ENCODE peak calls at places on chromosomes 1 and 21, in eight cellular contexts. H is GM23338, X is esophagus muscularis mucosa, B is prostate gland, A is sigmoid colon, S is H1, L is endothelial cell of umbilical vein, K is upper lobe of left lung. J is an unnamed sample. For H3K4me1, the result is how much of the 10 kb centered on the place peaks cover.

GRCh38 chr1:58815069-58815679 is 31.3 kb upstream of the JUN start:
- DNase-seq in H (peak), X (peak), B (peak), A (peak), S (peak), L (peak), K (peak), J (peak)

GRCh38 chr1:4585216-4585615 is 69.2 kb upstream of the AJAP1 start:
- DNase-seq in H (peak), X (no peak), B (no peak), A (no peak), S (no peak), L (no peak), K (no peak), J (no peak)

GRCh38 chr1:9033363-9033762 is 7.1 kb upstream of the SLC2A7 start:
- DNase-seq in H (peak), X (no peak), B (no peak), A (no peak), S (no peak), L (no peak), K (no peak), J (no peak)

GRCh38 chr1:112954945-112955677 is 885 bp downstream of the SLC16A1 start:
- DNase-seq in H (peak), X (no peak), B (peak), A (peak), S (peak), L (peak), K (peak), J (peak)

GRCh38 chr1:182703539-182703938 is 19.2 kb upstream of the RGS8 start:
- DNase-seq in H (no peak), X (peak), B (no peak), A (no peak), S (no peak), L (no peak), K (no peak), J (no peak)

GRCh38 chr1:165890684-165891083 is 63.3 kb downstream of the UCK2 start:
- DNase-seq in H (no peak), X (no peak), B (no peak), A (no peak), S (no peak), L (no peak), K (no peak), J (no peak)

GRCh38 chr1:145773423-145773822 is 50.5 kb downstream of the RNF115 start:
- DNase-seq in H (no peak), X (no peak), B (no peak), A (no peak), S (no peak), L (no peak), K (no peak), J (no peak)

GRCh38 chr1:235074335-235075120 is 54.1 kb downstream of the TOMM20 start:
- DNase-seq in H (peak), X (no peak), B (peak), A (peak), S (no peak), L (peak), K (no peak), J (no peak)

GRCh38 chr21:25709684-25710265 is 24.9 kb downstream of the ATP5PF start:
- DNase-seq in H (peak), X (no peak), B (no peak), A (no peak), S (peak), L (no peak), K (no peak), J (no peak)

GRCh38 chr1:189185077-189185476 is 1292.6 kb downstream of the BRINP3 start:
- DNase-seq in H (peak), X (no peak), B (no peak), A (no peak), S (no peak), L (no peak), K (no peak), J (no peak)

GRCh38 chr1:223455470-223455869 is 62.3 kb downstream of the CCDC185 start:
- DNase-seq in H (no peak), X (no peak), B (no peak), A (no peak), S (no peak), L (no peak), K (no peak), J (no peak)

GRCh38 chr1:212976586-212976985 is 26.2 kb downstream of the VASH2 start:
- DNase-seq in H (no peak), X (no peak), B (no peak), A (no peak), S (no peak), L (no peak), K (no peak), J (no peak)

GRCh38 chr1:8348777-8349472 is 31.0 kb downstream of the SLC45A1 start:
- DNase-seq in H (peak), X (no peak), B (peak), A (no peak), S (peak), L (peak), K (peak), J (peak)

GRCh38 chr21:37208056-37208705 is 59.0 kb downstream of the VPS26C start:
- DNase-seq in H (no peak), X (no peak), B (peak), A (no peak), S (no peak), L (no peak), K (peak), J (no peak)

GRCh38 chr1:26049531-26050254 is 3.8 kb upstream of the SLC30A2 start:
- DNase-seq in H (no peak), X (no peak), B (no peak), A (no peak), S (no peak), L (no peak), K (no peak), J (no peak)

GRCh38 chr21:42513151-42513984 is at the start of gene SLC37A1:
- DNase-seq in H (peak), X (no peak), B (no peak), A (peak), S (no peak), L (no peak), K (peak), J (peak)

GRCh38 chr21:42092805-42093590 is 21.9 kb downstream of the UMODL1 start:
- DNase-seq in H (no peak), X (no peak), B (no peak), A (no peak), S (no peak), L (no peak), K (no peak), J (no peak)

GRCh38 chr1:175833502-175833901 is 90.1 kb upstream of the TNR start:
- DNase-seq in H (no peak), X (no peak), B (no peak), A (no peak), S (no peak), L (no peak), K (no peak), J (no peak)

GRCh38 chr1:48246727-48247126 is 24.2 kb downstream of the SLC5A9 start:
- DNase-seq in H (no peak), X (peak), B (peak), A (no peak), S (no peak), L (no peak), K (no peak), J (no peak)

GRCh38 chr1:38777464-38777957 is 82.1 kb downstream of the RRAGC start:
- DNase-seq in H (no peak), X (no peak), B (no peak), A (no peak), S (no peak), L (no peak), K (no peak), J (no peak)

GRCh38 chr1:115116511-115116910 is 27.2 kb upstream of the TSPAN2 start:
- DNase-seq in H (no peak), X (no peak), B (no peak), A (no peak), S (no peak), L (no peak), K (no peak), J (no peak)

GRCh38 chr1:58166417-58166816 is 380.1 kb downstream of the OMA1 start:
- DNase-seq in H (no peak), X (no peak), B (no peak), A (no peak), S (no peak), L (no peak), K (no peak), J (no peak)

GRCh38 chr1:9321480-9321849 is 28.8 kb downstream of the SPSB1 start:
- DNase-seq in H (no peak), X (no peak), B (no peak), A (no peak), S (no peak), L (no peak), K (no peak), J (no peak)

GRCh38 chr1:46747683-46748288 is 28.9 kb upstream of the EFCAB14 start:
- DNase-seq in H (peak), X (peak), B (peak), A (no peak), S (no peak), L (peak), K (no peak), J (no peak)

GRCh38 chr1:9927259-9927658 is 15.9 kb downstream of the LZIC start:
- DNase-seq in H (no peak), X (no peak), B (no peak), A (no peak), S (no peak), L (no peak), K (no peak), J (no peak)

GRCh38 chr1:89257036-89257435 is 15.6 kb downstream of the GBP5 start:
- DNase-seq in H (no peak), X (no peak), B (no peak), A (no peak), S (no peak), L (no peak), K (no peak), J (no peak)

GRCh38 chr1:9827558-9828185 is 3.9 kb upstream of the CLSTN1 start:
- DNase-seq in H (peak), X (no peak), B (no peak), A (no peak), S (no peak), L (no peak), K (no peak), J (no peak)

GRCh38 chr1:89989791-89990190 is 5.1 kb upstream of the ZNF326 start:
- DNase-seq in H (peak), X (no peak), B (no peak), A (no peak), S (no peak), L (no peak), K (no peak), J (no peak)

GRCh38 chr1:177922209-177922608 is 47.6 kb downstream of the SEC16B start:
- DNase-seq in H (peak), X (no peak), B (no peak), A (no peak), S (no peak), L (no peak), K (no peak), J (no peak)

GRCh38 chr1:110492573-110492972 is 26.4 kb downstream of the KCNA10 start:
- DNase-seq in H (no peak), X (no peak), B (no peak), A (no peak), S (no peak), L (no peak), K (no peak), J (no peak)

GRCh38 chr1:85289848-85290335 is 13.5 kb upstream of the BCL10 start:
- DNase-seq in H (no peak), X (no peak), B (no peak), A (no peak), S (no peak), L (no peak), K (no peak), J (no peak)

GRCh38 chr1:66446261-66447001 is 87.5 kb upstream of the SGIP1 start:
- DNase-seq in H (peak), X (no peak), B (peak), A (no peak), S (no peak), L (peak), K (no peak), J (no peak)

GRCh38 chr1:185971688-185972087 is 237.5 kb downstream of the HMCN1 start:
- DNase-seq in H (no peak), X (no peak), B (no peak), A (no peak), S (no peak), L (no peak), K (no peak), J (no peak)

GRCh38 chr1:30881266-30882181 is 27.0 kb downstream of the SDC3 start:
- DNase-seq in H (no peak), X (no peak), B (no peak), A (no peak), S (no peak), L (no peak), K (no peak), J (no peak)

GRCh38 chr1:62325696-62326095 is 6.5 kb upstream of the KANK4 start:
- DNase-seq in H (no peak), X (no peak), B (no peak), A (no peak), S (no peak), L (no peak), K (no peak), J (no peak)

GRCh38 chr1:17293681-17294415 is 14.1 kb upstream of the PADI4 start:
- DNase-seq in H (no peak), X (no peak), B (no peak), A (no peak), S (no peak), L (no peak), K (no peak), J (no peak)

GRCh38 chr1:18581420-18581880 is 49.2 kb upstream of the PAX7 start:
- DNase-seq in H (peak), X (no peak), B (peak), A (no peak), S (no peak), L (peak), K (peak), J (no peak)

GRCh38 chr1:185695299-185695698 is 38.9 kb upstream of the HMCN1 start:
- DNase-seq in H (peak), X (no peak), B (no peak), A (no peak), S (no peak), L (peak), K (no peak), J (no peak)

GRCh38 chr1:150256549-150257341 is 829 bp upstream of the CA14 start:
- DNase-seq in H (peak), X (no peak), B (no peak), A (peak), S (no peak), L (no peak), K (no peak), J (no peak)
- H3K4me3 ChIP-seq in H (peak), X (peak), B (no peak), A (no peak), S (peak), L (no peak), K (no peak), J (peak)

DNA sequence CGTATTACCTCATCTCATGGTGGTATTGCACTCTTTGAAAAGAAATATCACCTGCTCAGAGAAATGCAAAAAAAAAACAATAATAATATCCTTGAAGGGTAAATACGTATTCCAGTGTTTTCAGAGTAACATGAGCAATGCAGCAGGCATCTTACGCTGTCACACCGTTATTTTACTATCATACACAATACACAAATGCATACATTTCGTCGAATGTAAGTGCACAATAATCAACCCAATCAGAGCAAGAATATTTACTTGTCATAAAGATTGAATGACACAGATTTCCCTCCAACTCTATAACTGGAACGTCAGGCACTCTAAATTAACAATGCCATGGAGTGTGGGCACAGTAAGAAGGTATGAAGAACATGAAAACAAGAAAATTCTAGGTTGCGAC is 1050.1 kb downstream of the PLA2G4A start:
- DNase-seq in H (no peak), X (no peak), B (no peak), A (no peak), S (no peak), L (no peak), K (no peak), J (no peak)
- TF ChIP-seq POLR2AphosphoS5 in H (no peak), X (no peak), B (no peak), A (no peak), S (no peak), L (no peak), K (no peak), J (no peak)

GRCh38 chr1:1092149-1092855 is 18.2 kb upstream of the RNF223 start:
- DNase-seq in H (no peak), X (no peak), B (no peak), A (no peak), S (no peak), L (no peak), K (peak), J (peak)
- H3K4me1 ChIP-seq in H (under half), X (under half), B (under half), A (under half), S (under half), L (under half), K (under half), J (under half)

DNA sequence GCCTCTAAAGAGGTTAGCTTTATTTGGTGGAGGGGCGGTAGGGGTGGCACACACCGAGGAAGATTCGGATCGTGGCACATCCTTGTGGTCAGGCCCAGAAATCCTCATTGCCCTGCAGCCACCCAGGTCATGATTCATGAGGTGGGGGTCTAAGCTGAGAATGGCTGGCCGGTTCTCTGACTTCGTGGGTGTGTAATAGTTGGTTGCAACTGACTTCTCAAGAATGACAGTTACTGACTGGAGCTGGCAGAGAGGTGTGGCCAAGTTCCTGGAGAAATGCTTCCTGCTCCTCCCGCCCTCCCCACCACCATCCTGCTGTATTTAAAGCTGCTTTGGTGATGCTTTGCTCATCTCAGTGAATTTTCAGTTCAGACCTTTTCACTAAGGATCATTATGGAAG is 198.6 kb downstream of the KIF26B start:
- DNase-seq in H (no peak), X (no peak), B (no peak), A (no peak), S (no peak), L (no peak), K (no peak), J (no peak)
- H3K4me3 ChIP-seq in H (no peak), X (no peak), B (no peak), A (no peak), S (no peak), L (no peak), K (no peak), J (no peak)

GRCh38 chr1:23561813-23562100 is 2.5 kb upstream of the ID3 start:
- DNase-seq in H (no peak), X (no peak), B (no peak), A (no peak), S (no peak), L (no peak), K (no peak), J (no peak)

GRCh38 chr1:23563755-23564374 is 4.6 kb upstream of the ID3 start:
- DNase-seq in H (no peak), X (no peak), B (no peak), A (no peak), S (no peak), L (no peak), K (no peak), J (no peak)

GRCh38 chr1:23561076-23561812 is 1.9 kb upstream of the ID3 start:
- DNase-seq in H (no peak), X (no peak), B (no peak), A (no peak), S (no peak), L (peak), K (no peak), J (no peak)

GRCh38 chr1:23563003-23563402 is 3.7 kb upstream of the ID3 start:
- DNase-seq in H (no peak), X (no peak), B (no peak), A (peak), S (no peak), L (no peak), K (no peak), J (no peak)

DNA sequence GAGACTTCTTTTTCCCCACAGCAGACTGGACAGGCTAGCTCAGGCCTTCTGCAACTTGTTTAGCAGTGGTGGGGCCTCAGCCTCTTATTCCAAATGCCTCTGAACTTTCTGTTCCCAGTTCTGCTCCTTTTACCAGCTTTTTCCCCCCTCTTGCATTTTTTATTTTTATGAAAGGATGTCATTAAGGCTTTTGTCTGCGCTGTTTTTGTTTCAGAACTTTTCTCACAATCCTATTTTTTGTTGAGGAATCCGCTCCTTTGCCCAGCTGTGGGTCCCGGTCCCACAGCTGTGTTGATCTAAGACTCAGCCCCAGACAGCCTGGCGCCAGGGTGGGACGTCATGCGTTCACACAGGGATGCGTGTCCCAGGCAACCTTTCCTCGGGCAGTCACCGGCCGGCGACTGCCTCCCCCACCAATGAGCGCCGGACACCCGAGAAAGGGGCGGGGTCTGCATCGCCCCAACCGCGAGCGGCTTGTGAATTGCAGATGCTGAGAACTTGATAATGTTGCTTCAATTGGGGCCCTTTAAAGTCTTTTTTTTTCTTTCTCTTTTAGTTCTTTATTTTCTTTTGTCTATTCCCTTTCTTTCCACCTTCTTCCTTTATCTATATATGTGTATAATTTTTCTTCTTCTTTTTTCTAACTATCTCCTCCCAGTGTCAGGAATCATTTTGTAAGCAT is 3.0 kb upstream of the ID3 start:
- DNase-seq in H (peak), X (peak), B (peak), A (peak), S (no peak), L (peak), K (peak), J (peak)
- TF ChIP-seq POLR2AphosphoS5 in H (peak), X (peak), B (peak), A (peak), S (no peak), L (peak), K (peak), J (peak)

DNA sequence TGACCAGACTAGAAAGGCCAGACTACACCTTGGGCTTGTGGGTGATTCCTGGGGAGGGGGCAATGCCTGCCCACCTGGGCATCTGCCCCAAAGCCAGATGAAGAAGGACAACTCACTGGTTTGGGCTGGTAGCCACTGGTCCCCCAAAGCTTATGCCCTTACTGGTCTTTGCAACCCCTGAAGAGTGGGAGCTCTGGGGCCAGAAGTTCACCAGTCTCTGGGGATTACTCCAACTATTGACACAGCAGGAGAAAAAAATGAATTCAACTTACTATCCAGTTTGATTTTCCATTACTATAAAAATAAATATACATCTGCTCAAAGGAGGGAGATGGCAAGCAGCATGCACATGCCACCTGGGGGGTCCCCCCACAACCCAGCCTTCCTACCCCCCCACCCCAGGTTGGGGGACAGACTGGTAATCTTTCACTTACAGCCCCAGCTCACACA is 2.6 kb downstream of the AHDC1 start:
- DNase-seq in H (no peak), X (no peak), B (no peak), A (no peak), S (no peak), L (no peak), K (no peak), J (no peak)
- H3K4me1 ChIP-seq in H (half or more), X (half or more), B (under half), A (half or more), S (half or more), L (under half), K (half or more), J (half or more)

J was measured in suprapubic skin.